ENCODE peak calls at places on chromosomes 11 and 22, in seven cellular contexts. One of them, this sample, is unnamed.

GRCh38 chr22:31084811-31085492 is 3.8 kb downstream of the SMTN start:
- DNase-seq in endothelial cell of umbilical vein: peak; percentile 71
- DNase-seq in left lung: peak; percentile 97
- DNase-seq in iris pigment epithelial cell: peak; percentile 83
- DNase-seq in CD4-positive, alpha-beta memory T cell: peak; percentile 83
- DNase-seq in NCI-H2029: no peak
- DNase-seq in skeletal muscle cell: no peak
- DNase-seq in this sample: peak; percentile 80

GRCh38 chr11:61061081-61061826 is 41.0 kb upstream of the CD5 start:
- DNase-seq in skeletal muscle cell: no peak
- DNase-seq in left lung: no peak
- DNase-seq in CD4-positive, alpha-beta memory T cell: peak; percentile 65
- DNase-seq in NCI-H2029: no peak
- DNase-seq in endothelial cell of umbilical vein: no peak
- DNase-seq in iris pigment epithelial cell: peak; percentile 19
- DNase-seq in this sample: no peak

GRCh38 chr11:85540181-85540580 is 87.0 kb downstream of the DLG2 start:
- DNase-seq in endothelial cell of umbilical vein: no peak
- DNase-seq in NCI-H2029: no peak
- DNase-seq in iris pigment epithelial cell: no peak
- DNase-seq in skeletal muscle cell: no peak
- DNase-seq in CD4-positive, alpha-beta memory T cell: no peak
- DNase-seq in left lung: no peak
- DNase-seq in this sample: no peak

GRCh38 chr22:46998346-46998745 is 235.9 kb downstream of the TBC1D22A start:
- DNase-seq in skeletal muscle cell: no peak
- DNase-seq in endothelial cell of umbilical vein: no peak
- DNase-seq in CD4-positive, alpha-beta memory T cell: no peak
- DNase-seq in iris pigment epithelial cell: no peak
- DNase-seq in NCI-H2029: no peak
- DNase-seq in left lung: no peak
- DNase-seq in this sample: no peak

GRCh38 chr11:58637367-58637766 is 14.9 kb downstream of the CNTF start:
- DNase-seq in CD4-positive, alpha-beta memory T cell: no peak
- DNase-seq in skeletal muscle cell: no peak
- DNase-seq in iris pigment epithelial cell: no peak
- DNase-seq in left lung: no peak
- DNase-seq in endothelial cell of umbilical vein: no peak
- DNase-seq in NCI-H2029: no peak
- DNase-seq in this sample: no peak

GRCh38 chr11:134293119-134294113 is 17.2 kb downstream of the GLB1L3 start:
- DNase-seq in skeletal muscle cell: no peak
- DNase-seq in left lung: no peak
- DNase-seq in NCI-H2029: no peak
- DNase-seq in CD4-positive, alpha-beta memory T cell: no peak
- DNase-seq in iris pigment epithelial cell: no peak
- DNase-seq in endothelial cell of umbilical vein: no peak
- DNase-seq in this sample: no peak

GRCh38 chr11:77151804-77152513 is 23.9 kb downstream of the MYO7A start:
- DNase-seq in left lung: peak; percentile 34
- DNase-seq in endothelial cell of umbilical vein: no peak
- DNase-seq in NCI-H2029: no peak
- DNase-seq in CD4-positive, alpha-beta memory T cell: peak; percentile 70
- DNase-seq in iris pigment epithelial cell: peak; percentile 31
- DNase-seq in skeletal muscle cell: no peak
- DNase-seq in this sample: no peak

GRCh38 chr11:67576742-67577475 is 6.7 kb upstream of the GSTP1 start:
- DNase-seq in endothelial cell of umbilical vein: no peak
- DNase-seq in left lung: no peak
- DNase-seq in skeletal muscle cell: no peak
- DNase-seq in iris pigment epithelial cell: no peak
- DNase-seq in NCI-H2029: no peak
- DNase-seq in CD4-positive, alpha-beta memory T cell: no peak
- DNase-seq in this sample: no peak

GRCh38 chr11:32121012-32121411 is 30.1 kb downstream of the RCN1 start:
- DNase-seq in skeletal muscle cell: no peak
- DNase-seq in endothelial cell of umbilical vein: no peak
- DNase-seq in iris pigment epithelial cell: no peak
- DNase-seq in CD4-positive, alpha-beta memory T cell: no peak
- DNase-seq in left lung: no peak
- DNase-seq in NCI-H2029: no peak
- DNase-seq in this sample: no peak

GRCh38 chr11:102186836-102187235 is 76.6 kb downstream of the YAP1 start:
- DNase-seq in left lung: no peak
- DNase-seq in CD4-positive, alpha-beta memory T cell: no peak
- DNase-seq in endothelial cell of umbilical vein: no peak
- DNase-seq in iris pigment epithelial cell: peak; percentile 49
- DNase-seq in NCI-H2029: no peak
- DNase-seq in skeletal muscle cell: no peak
- DNase-seq in this sample: no peak

GRCh38 chr11:117221775-117222517 is 9.9 kb downstream of the PCSK7 start:
- DNase-seq in NCI-H2029: peak; percentile 81
- DNase-seq in left lung: no peak
- DNase-seq in CD4-positive, alpha-beta memory T cell: no peak
- DNase-seq in endothelial cell of umbilical vein: no peak
- DNase-seq in iris pigment epithelial cell: peak; percentile 56
- DNase-seq in skeletal muscle cell: peak; percentile 56
- DNase-seq in this sample: no peak

GRCh38 chr22:44127353-44127752 is 53.4 kb upstream of the PARVG start:
- DNase-seq in endothelial cell of umbilical vein: peak; percentile 48
- DNase-seq in CD4-positive, alpha-beta memory T cell: no peak
- DNase-seq in iris pigment epithelial cell: peak; percentile 33
- DNase-seq in left lung: no peak
- DNase-seq in NCI-H2029: no peak
- DNase-seq in skeletal muscle cell: no peak
- DNase-seq in this sample: no peak

This sample was measured in mesothelial cell of epicardium.